ENCODE peak calls at places on chromosomes 1 and 21, in five cellular contexts. L is K562, Q is H1, I is A549, D is GM12878. Y is an unnamed sample.

GRCh38 chr21:15667010-15667409 is 62.8 kb upstream of the USP25 start:
- DNase-seq in L (no peak), I (peak), D (no peak), Q (no peak), Y (no peak)

GRCh38 chr1:32947669-32948068 is 16.9 kb downstream of the RNF19B start:
- DNase-seq in Q (no peak), D (no peak), L (no peak), I (no peak), Y (no peak)

GRCh38 chr1:245310605-245311531 is 156.1 kb downstream of the KIF26B start:
- DNase-seq in I (no peak), L (no peak), Q (no peak), D (peak), Y (no peak)

GRCh38 chr1:34268311-34269042 is 91.8 kb downstream of the C1orf94 start:
- DNase-seq in D (no peak), L (no peak), I (no peak), Q (peak), Y (no peak)

GRCh38 chr1:113940365-113941244 is 11.5 kb downstream of the HIPK1 start:
- DNase-seq in Q (no peak), I (no peak), L (no peak), D (no peak), Y (no peak)

GRCh38 chr1:232543194-232543593 is 86.7 kb downstream of the SIPA1L2 start:
- DNase-seq in I (no peak), D (no peak), Q (no peak), L (no peak), Y (no peak)

GRCh38 chr1:239367417-239367816 is 19.0 kb upstream of the CHRM3 start:
- DNase-seq in D (no peak), L (no peak), I (no peak), Q (no peak), Y (no peak)

GRCh38 chr1:6475381-6476133 is 9.6 kb upstream of the TNFRSF25 start:
- DNase-seq in I (no peak), L (peak), D (no peak), Q (peak), Y (no peak)

GRCh38 chr1:112546076-112546475 is 37.3 kb downstream of the WNT2B start:
- DNase-seq in L (no peak), Q (no peak), I (no peak), D (no peak), Y (no peak)

GRCh38 chr21:36965720-36966065 is 776 bp downstream of the HLCS start:
- DNase-seq in Q (no peak), I (no peak), D (no peak), L (no peak), Y (no peak)

DNA sequence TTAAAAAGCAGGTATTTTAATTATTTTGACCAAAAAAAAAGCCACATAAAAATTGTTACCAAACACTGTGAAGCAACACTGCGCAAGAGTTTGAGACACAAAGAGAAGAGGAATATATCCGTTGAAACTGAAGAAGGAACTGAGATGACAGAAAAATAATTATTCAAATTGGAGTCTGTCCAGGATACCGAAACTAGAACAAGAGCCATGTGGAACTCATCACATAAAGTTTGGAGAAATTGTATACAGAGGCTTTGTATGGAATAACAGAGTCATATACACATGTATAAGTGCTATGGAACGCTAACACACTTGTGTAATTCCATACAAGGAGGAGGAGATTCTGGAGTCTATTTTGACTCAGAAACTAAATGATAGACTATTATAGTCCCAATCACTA is 675.1 kb upstream of the ADGRL2 start:
- DNase-seq in L (no peak), I (no peak), D (no peak), Q (no peak), Y (no peak)
- TF ChIP-seq KDM1A in L (no peak), I (no peak), D (no peak), Q (no peak), Y (no peak)

DNA sequence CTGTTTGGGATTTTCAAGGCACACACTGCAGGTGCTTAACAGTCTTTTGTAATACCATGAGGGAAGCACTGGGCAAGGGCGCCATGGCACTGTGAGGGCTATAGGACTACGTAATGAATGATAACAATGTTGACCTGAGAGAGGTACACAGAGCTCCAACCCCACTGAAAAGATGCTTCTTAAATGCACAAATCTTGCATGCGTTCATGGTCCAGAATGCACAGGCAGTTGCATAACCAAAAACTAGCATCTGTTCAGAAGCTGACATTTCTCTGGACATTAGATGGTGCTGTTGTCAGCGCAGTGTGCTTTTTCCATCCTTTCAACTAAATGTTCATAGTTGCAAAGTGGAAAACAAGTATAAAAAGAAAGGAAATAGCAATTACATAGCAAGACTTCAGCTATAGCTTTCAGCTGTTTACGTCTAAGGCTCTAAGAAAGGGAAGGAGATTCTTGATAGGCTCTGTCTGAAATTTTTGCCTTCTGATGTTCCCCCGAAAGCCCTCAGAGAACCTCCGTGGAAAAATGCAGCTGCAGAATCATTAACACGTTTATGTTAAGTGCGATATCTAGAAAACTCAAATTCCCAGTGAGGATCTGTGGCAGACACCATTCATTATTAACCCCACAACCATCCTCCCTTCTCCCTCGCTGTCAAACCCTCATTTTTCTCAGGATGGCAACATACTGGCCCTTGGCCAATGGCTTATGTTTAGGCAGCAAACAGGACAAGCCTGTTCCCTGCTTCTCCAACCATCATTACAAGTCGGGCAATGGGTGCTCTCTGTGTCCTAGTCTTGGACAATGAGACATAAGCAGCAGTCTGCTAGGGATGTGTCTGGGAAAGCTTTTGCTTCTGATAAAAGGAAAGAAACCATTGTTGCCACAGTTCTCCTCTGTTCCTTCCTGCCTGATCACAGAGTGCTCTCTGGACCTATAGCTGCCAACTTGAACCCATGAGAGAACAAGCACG is 8.2 kb upstream of the TARBP1 start:
- DNase-seq in D (no peak), I (peak), L (no peak), Q (no peak), Y (peak)
- TF ChIP-seq KDM1A in D (no peak), I (no peak), L (no peak), Q (no peak), Y (peak)

DNA sequence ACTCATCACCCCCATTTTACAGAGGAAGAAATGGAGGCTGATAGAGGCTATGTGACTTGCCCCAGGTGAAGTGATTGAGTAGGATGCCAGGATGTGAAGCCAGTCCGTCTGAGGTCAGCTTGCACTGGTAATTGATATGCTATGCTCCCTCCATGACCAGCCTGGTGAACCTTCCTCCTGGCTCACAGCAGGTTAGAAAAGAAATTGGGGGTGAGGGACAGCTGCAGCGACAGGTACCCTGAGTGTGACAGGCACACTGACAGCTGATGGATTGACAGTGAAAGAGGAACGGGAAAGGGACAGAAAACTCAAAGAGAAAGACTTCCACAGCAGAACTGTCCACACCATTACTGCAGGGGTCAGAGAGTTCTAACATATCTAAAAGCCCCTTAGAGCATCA is 102.1 kb downstream of the SUSD4 start:
- DNase-seq in Q (no peak), I (no peak), D (no peak), L (no peak), Y (no peak)
- TF ChIP-seq KDM1A in Q (no peak), I (no peak), D (no peak), L (no peak), Y (no peak)

GRCh38 chr1:42925132-42925769 is 33.4 kb downstream of the SLC2A1 start:
- DNase-seq in L (no peak), I (no peak), Q (peak), D (no peak), Y (no peak)
- TF ChIP-seq KDM1A in L (no peak), I (no peak), Q (no peak), D (no peak), Y (no peak)

GRCh38 chr1:55632058-55632457 is 416.9 kb upstream of the USP24 start:
- DNase-seq in D (no peak), L (no peak), Q (no peak), I (peak), Y (no peak)
- TF ChIP-seq KDM1A in D (no peak), L (no peak), Q (no peak), I (no peak), Y (no peak)

DNA sequence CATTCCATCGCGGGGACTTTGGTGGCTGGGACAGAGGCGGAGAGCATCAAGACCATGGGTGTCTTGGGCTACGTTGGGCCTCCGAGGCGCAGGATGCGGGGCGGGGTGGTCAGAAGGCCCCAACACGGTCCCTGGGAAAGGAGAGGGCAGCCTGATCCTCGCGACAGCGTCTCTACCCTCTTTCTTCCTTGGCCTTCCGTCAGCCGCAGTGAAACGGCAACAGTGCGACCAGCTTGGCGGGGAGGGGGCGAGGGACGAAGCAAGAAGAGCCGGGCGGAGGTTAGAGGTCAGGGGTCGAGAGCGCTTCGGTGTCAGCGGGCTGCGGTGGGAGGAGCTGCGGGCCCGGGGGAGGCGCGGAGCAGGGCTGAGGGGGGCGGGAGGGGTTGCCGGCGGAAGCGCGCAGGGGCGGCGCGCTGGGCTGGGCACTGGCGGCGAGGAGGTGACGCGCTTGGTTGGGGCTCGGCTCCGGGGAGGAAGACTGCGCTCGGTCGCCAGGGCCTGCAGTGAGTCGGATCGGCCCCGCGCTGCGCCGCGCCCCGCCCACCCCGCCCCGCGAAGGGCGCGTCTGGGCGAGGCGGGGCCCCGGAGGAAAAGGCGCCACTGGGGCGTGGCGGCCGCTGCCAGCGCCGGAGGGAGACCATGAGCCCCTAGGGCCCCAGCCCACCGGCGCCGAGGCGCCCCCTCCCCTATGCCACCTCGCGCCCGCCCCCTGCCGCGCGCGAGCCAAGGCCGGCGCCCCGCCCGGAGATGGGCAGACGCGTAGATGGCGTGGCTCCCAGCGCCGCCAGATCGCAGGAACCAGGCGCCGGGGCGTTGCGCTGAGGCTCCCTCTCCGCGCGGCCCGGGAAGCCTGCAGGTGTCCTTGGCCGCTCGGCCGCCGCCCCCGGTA is at the start of gene KCNC4:
- DNase-seq in Q (peak), L (peak), I (peak), D (peak), Y (peak)
- TF ChIP-seq KDM1A in Q (no peak), L (no peak), I (no peak), D (no peak), Y (no peak)

GRCh38 chr1:167360120-167360519 is 139.4 kb downstream of the POU2F1 start:
- DNase-seq in L (no peak), I (no peak), Q (no peak), D (no peak), Y (no peak)
- TF ChIP-seq KDM1A in L (no peak), I (no peak), Q (no peak), D (no peak), Y (no peak)

DNA sequence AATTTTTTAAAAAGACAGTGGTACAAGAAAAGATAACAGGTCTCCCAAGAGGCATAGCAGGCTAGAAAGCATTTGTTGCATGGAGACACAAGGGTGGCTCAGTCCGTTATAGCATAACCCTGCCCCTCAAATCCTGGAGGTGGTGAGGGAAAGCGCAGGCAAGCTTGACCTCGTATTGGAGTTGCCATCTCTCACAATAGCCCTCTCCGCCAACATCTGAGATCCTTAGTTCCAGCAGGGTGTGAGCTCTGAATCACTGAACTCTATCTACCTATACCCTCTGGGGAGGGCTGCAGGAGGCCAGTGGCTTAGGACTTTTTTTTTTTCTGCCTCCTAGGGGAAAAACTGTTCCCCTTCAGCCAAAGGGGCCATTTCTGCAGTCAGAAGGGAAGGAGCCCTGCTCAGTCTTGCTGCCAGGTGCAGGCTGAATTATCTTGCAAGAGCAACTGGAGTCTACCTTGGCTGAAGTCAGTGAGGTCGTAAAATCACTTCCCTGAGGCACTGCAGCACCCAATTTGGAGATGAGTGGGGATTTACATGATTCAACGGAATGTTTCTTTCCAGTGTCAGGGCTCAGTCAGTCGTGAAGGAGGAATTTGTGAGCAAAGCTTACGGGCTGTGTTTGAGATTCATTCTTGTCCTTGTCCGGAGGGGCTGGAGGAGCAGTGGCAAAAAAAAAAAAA is 17.2 kb upstream of the C8A start:
- DNase-seq in L (no peak), Q (no peak), I (no peak), D (no peak), Y (no peak)
- TF ChIP-seq KDM1A in L (no peak), Q (no peak), I (no peak), D (no peak), Y (no peak)

GRCh38 chr1:203034422-203035110 is 8.3 kb downstream of the PPFIA4 start:
- DNase-seq in I (no peak), L (no peak), Q (no peak), D (no peak), Y (no peak)
- TF ChIP-seq KDM1A in I (no peak), L (no peak), Q (no peak), D (no peak), Y (no peak)

Y was measured in HepG2.